ENCODE peak calls at places on chromosomes 12 and 14, in four cellular contexts. B is H1, Z is HepG2, N is GM12878. L is an unnamed sample.
A peak's percentile ranks its signal among the peaks of the same experiment; 100 is the strongest.

GRCh38 chr12:50572275-50572674 is 67.5 kb downstream of the DIP2B start:
- DNase-seq in B (no peak), Z (peak; percentile 84), N (no peak), L (no peak)

GRCh38 chr14:95217391-95217900 is 60.1 kb upstream of the DICER1 start:
- DNase-seq in B (no peak), Z (no peak), N (no peak), L (no peak)

GRCh38 chr14:85528080-85528881 is 1.7 kb upstream of the FLRT2 start:
- DNase-seq in B (no peak), Z (peak; percentile 41), N (no peak), L (no peak)

GRCh38 chr14:93736378-93737014 is 51.8 kb downstream of the PRIMA1 start:
- DNase-seq in B (peak; percentile 67), Z (peak; percentile 16), N (no peak), L (no peak)

GRCh38 chr14:35368139-35368460 is 36.4 kb downstream of the NFKBIA start:
- DNase-seq in B (no peak), Z (no peak), N (no peak), L (no peak)

GRCh38 chr14:104142136-104143041 is 4.0 kb downstream of the KIF26A start:
- DNase-seq in B (peak; percentile 39), Z (no peak), N (no peak), L (no peak)

GRCh38 chr12:64004639-64005038 is 160.1 kb downstream of the SRGAP1 start:
- DNase-seq in B (no peak), Z (no peak), N (no peak), L (no peak)

GRCh38 chr14:95562892-95563685 is 28.2 kb downstream of the GLRX5 start:
- DNase-seq in B (no peak), Z (peak; percentile 55), N (no peak), L (no peak)

GRCh38 chr12:56469007-56469930 is 891 bp downstream of the SPRYD4 start:
- DNase-seq in B (no peak), Z (no peak), N (no peak), L (no peak)

GRCh38 chr12:121184425-121184824 is 25.5 kb upstream of the P2RX4 start:
- DNase-seq in B (peak; percentile 51), Z (no peak), N (no peak), L (no peak)

GRCh38 chr12:108629156-108629555 is 4.5 kb downstream of the SELPLG start:
- DNase-seq in B (no peak), Z (no peak), N (no peak), L (no peak)

GRCh38 chr12:105418232-105418631 is 87.7 kb downstream of the C12orf75 start:
- DNase-seq in B (no peak), Z (no peak), N (no peak), L (no peak)

GRCh38 chr12:50568338-50569155 is 63.8 kb downstream of the DIP2B start:
- DNase-seq in B (no peak), Z (no peak), N (no peak), L (no peak)

GRCh38 chr14:52948039-52948438 is 2.8 kb downstream of the FERMT2 start:
- DNase-seq in B (no peak), Z (peak; percentile 89), N (no peak), L (no peak)

GRCh38 chr12:124277394-124278222 is 17.3 kb upstream of the RFLNA start:
- DNase-seq in B (no peak), Z (no peak), N (no peak), L (no peak)

GRCh38 chr12:111430418-111431353 is 25.0 kb downstream of the SH2B3 start:
- DNase-seq in B (no peak), Z (no peak), N (no peak), L (no peak)
- TF ChIP-seq SUZ12 in B (no peak), Z (no peak), N (no peak), L (no peak)

DNA sequence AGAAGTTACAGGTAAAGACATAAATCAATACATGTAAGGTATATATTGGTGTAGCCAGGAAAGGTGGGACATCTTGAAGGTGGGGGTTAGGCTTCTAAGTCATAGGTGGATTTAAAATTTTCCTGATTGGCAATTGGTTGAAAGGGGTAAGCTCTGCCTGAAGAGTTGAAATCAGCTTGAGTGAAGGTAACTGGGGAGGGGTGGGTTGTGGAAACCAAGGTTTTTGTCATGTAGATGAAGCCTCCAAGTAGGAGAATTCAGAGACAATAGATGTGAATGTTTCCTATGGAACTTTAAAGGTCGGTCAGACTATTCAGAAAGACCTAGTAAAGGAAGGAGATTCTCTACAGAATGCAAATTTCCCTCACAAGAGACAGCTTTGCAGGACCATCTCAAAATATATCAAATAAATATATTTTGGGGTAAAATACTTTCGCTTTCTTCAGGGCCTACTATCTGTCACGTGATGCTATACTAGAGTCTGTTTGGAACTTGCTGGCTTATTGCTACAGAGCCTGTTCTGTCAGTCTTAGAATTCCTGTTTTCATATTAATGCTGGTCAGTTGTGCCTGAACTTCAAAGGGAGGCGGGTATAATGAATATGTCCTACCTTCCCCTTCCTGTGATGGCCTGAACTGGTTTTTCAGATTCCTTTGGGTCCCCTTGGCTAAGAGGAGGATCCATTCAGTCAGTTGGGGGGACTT is 20.6 kb upstream of the SPATA7 start:
- DNase-seq in B (no peak), Z (no peak), N (no peak), L (peak; percentile 67)
- H3K4me3 ChIP-seq in B (peak overlapping the region; percentile 49), Z (no peak overlapping the region), N (no peak overlapping the region), L (no peak overlapping the region)

GRCh38 chr14:61438036-61438435 is 116.7 kb downstream of the PRKCH start:
- DNase-seq in B (no peak), Z (no peak), N (no peak), L (no peak)
- H3K4me1 ChIP-seq in B (peaks cover 10% of the 10 kb centered on the region), Z (peaks cover 16% of the 10 kb centered on the region), N (peaks cover 32% of the 10 kb centered on the region), L (peaks cover 5% of the 10 kb centered on the region)

GRCh38 chr12:55058082-55058481 is 38.3 kb downstream of the NEUROD4 start:
- DNase-seq in B (no peak), Z (no peak), N (no peak), L (no peak)
- TF ChIP-seq SUZ12 in B (no peak), Z (no peak), N (no peak), L (no peak)

DNA sequence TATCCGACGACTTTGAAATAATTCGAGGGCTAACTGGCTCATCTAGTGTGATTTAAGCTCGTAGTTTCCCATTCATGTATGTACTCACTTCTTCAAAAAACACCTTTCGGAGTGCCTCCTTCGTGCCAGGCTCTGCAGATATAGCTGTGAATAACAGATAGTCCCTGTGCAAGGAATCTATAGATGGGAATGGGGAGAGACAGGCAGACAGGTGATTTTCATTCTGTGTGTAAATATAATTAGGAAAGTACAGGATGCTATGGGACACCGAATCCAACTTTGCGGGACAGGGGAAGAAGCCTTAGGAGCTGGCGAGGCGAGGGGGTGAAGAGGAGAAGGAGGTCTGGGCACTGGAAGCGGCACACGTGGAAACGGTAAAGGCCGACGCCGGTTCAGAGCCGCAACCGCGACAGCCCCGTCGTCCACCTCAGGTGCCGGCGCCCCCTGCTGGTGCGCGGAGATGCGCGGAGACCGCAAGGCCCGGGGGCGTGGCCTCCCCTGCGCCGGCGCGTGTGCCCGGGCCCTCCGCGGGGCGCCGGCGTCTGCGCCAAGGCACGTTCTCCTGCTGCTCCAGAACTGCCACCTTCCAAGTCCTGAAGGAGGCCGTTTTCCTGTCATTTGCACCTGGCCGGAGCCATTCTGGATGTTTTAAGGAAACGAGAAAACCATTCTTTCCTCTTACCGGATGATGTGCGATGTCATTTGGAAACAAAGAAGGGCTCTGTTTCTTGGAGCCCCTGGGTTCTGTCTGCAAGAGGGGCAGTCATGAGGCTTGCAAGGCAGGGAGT is 18.0 kb upstream of the CACNA1C start:
- DNase-seq in B (peak; percentile 95), Z (peak; percentile 50), N (peak; percentile 12), L (peak; percentile 99)
- H3K4me3 ChIP-seq in B (peak overlapping the region; percentile 50), Z (peak overlapping the region; percentile 6), N (peak overlapping the region; percentile 34), L (peak overlapping the region; percentile 16)

GRCh38 chr12:132070298-132070697 is 73.8 kb downstream of the DDX51 start:
- DNase-seq in B (no peak), Z (no peak), N (no peak), L (no peak)

GRCh38 chr12:132074216-132074615 is 69.9 kb downstream of the DDX51 start:
- DNase-seq in B (no peak), Z (no peak), N (no peak), L (no peak)

GRCh38 chr12:132071001-132071810 is 72.9 kb downstream of the DDX51 start:
- DNase-seq in B (no peak), Z (no peak), N (peak; percentile 75), L (no peak)

GRCh38 chr12:132069336-132069985 is 74.7 kb downstream of the DDX51 start:
- DNase-seq in B (no peak), Z (no peak), N (no peak), L (no peak)

GRCh38 chr12:132071837-132072384 is 72.2 kb downstream of the DDX51 start:
- DNase-seq in B (no peak), Z (no peak), N (no peak), L (no peak)
- H3K4me1 ChIP-seq in B (no peaks in the 10 kb centered on the region), Z (no peaks in the 10 kb centered on the region), N (peaks cover 29% of the 10 kb centered on the region), L (peaks cover 4% of the 10 kb centered on the region)

GRCh38 chr12:53232641-53233538 is 881 bp upstream of the RARG start:
- DNase-seq in B (no peak), Z (no peak), N (no peak), L (no peak)
- TF ChIP-seq SUZ12 in B (no peak), Z (no peak), N (no peak), L (no peak)